ENCODE peak calls at places on chromosomes 7 and 10, in eight cellular contexts. One of them, this sample, is unnamed.

GRCh38 chr10:99395750-99396445 is 34.5 kb downstream of the GOT1 start:
- DNase-seq in foreskin fibroblast: peak
- DNase-seq in stimulated activated naive B cell treated with anti-CD40 and anti-IgM and Interleukin-4, amounts not matched to agents 10 μg/mL and 1 μg/mL and 100 μg/mL, for 72 hours: no peak
- DNase-seq in NCI-H748 treated with DMSO at 0.1 percent for 48 hours: no peak
- DNase-seq in fibroblast of pulmonary artery: peak
- DNase-seq in upper lobe of left lung: peak
- DNase-seq in stimulated activated CD8-positive, alpha-beta memory T cell treated with anti-CD3 and anti-CD28 coated beads, Interleukin-15, amount 100 ng/mL, for 24 hours: no peak
- DNase-seq in AG08395: peak
- DNase-seq in this sample: no peak

GRCh38 chr10:103265712-103266329 is 11.1 kb upstream of the INA start:
- DNase-seq in foreskin fibroblast: peak
- DNase-seq in stimulated activated naive B cell treated with anti-CD40 and anti-IgM and Interleukin-4, amounts not matched to agents 10 μg/mL and 1 μg/mL and 100 μg/mL, for 72 hours: no peak
- DNase-seq in NCI-H748 treated with DMSO at 0.1 percent for 48 hours: no peak
- DNase-seq in fibroblast of pulmonary artery: peak
- DNase-seq in upper lobe of left lung: no peak
- DNase-seq in stimulated activated CD8-positive, alpha-beta memory T cell treated with anti-CD3 and anti-CD28 coated beads, Interleukin-15, amount 100 ng/mL, for 24 hours: no peak
- DNase-seq in AG08395: peak
- DNase-seq in this sample: no peak

GRCh38 chr7:135193615-135194081 is 17.7 kb downstream of the WDR91 start:
- DNase-seq in foreskin fibroblast: peak
- DNase-seq in stimulated activated naive B cell treated with anti-CD40 and anti-IgM and Interleukin-4, amounts not matched to agents 10 μg/mL and 1 μg/mL and 100 μg/mL, for 72 hours: no peak
- DNase-seq in NCI-H748 treated with DMSO at 0.1 percent for 48 hours: no peak
- DNase-seq in fibroblast of pulmonary artery: peak
- DNase-seq in upper lobe of left lung: no peak
- DNase-seq in stimulated activated CD8-positive, alpha-beta memory T cell treated with anti-CD3 and anti-CD28 coated beads, Interleukin-15, amount 100 ng/mL, for 24 hours: no peak
- DNase-seq in AG08395: peak
- DNase-seq in this sample: no peak

GRCh38 chr7:105429746-105430612 is 41.3 kb upstream of the SRPK2 start:
- DNase-seq in foreskin fibroblast: peak
- DNase-seq in stimulated activated naive B cell treated with anti-CD40 and anti-IgM and Interleukin-4, amounts not matched to agents 10 μg/mL and 1 μg/mL and 100 μg/mL, for 72 hours: no peak
- DNase-seq in NCI-H748 treated with DMSO at 0.1 percent for 48 hours: peak
- DNase-seq in fibroblast of pulmonary artery: peak
- DNase-seq in upper lobe of left lung: peak
- DNase-seq in stimulated activated CD8-positive, alpha-beta memory T cell treated with anti-CD3 and anti-CD28 coated beads, Interleukin-15, amount 100 ng/mL, for 24 hours: no peak
- DNase-seq in AG08395: peak
- DNase-seq in this sample: no peak

GRCh38 chr10:46080886-46081285 is 34.8 kb upstream of the MSMB start:
- DNase-seq in foreskin fibroblast: no peak
- DNase-seq in stimulated activated naive B cell treated with anti-CD40 and anti-IgM and Interleukin-4, amounts not matched to agents 10 μg/mL and 1 μg/mL and 100 μg/mL, for 72 hours: no peak
- DNase-seq in NCI-H748 treated with DMSO at 0.1 percent for 48 hours: no peak
- DNase-seq in fibroblast of pulmonary artery: no peak
- DNase-seq in upper lobe of left lung: no peak
- DNase-seq in stimulated activated CD8-positive, alpha-beta memory T cell treated with anti-CD3 and anti-CD28 coated beads, Interleukin-15, amount 100 ng/mL, for 24 hours: no peak
- DNase-seq in AG08395: no peak
- DNase-seq in this sample: no peak

GRCh38 chr7:27303021-27303420 is 60.4 kb downstream of the EVX1 start:
- DNase-seq in foreskin fibroblast: peak
- DNase-seq in stimulated activated naive B cell treated with anti-CD40 and anti-IgM and Interleukin-4, amounts not matched to agents 10 μg/mL and 1 μg/mL and 100 μg/mL, for 72 hours: no peak
- DNase-seq in NCI-H748 treated with DMSO at 0.1 percent for 48 hours: no peak
- DNase-seq in fibroblast of pulmonary artery: no peak
- DNase-seq in upper lobe of left lung: no peak
- DNase-seq in stimulated activated CD8-positive, alpha-beta memory T cell treated with anti-CD3 and anti-CD28 coated beads, Interleukin-15, amount 100 ng/mL, for 24 hours: no peak
- DNase-seq in AG08395: no peak
- DNase-seq in this sample: no peak

GRCh38 chr10:47314416-47314970 is 7.8 kb upstream of the GDF2 start:
- DNase-seq in foreskin fibroblast: no peak
- DNase-seq in stimulated activated naive B cell treated with anti-CD40 and anti-IgM and Interleukin-4, amounts not matched to agents 10 μg/mL and 1 μg/mL and 100 μg/mL, for 72 hours: no peak
- DNase-seq in NCI-H748 treated with DMSO at 0.1 percent for 48 hours: no peak
- DNase-seq in fibroblast of pulmonary artery: no peak
- DNase-seq in upper lobe of left lung: no peak
- DNase-seq in stimulated activated CD8-positive, alpha-beta memory T cell treated with anti-CD3 and anti-CD28 coated beads, Interleukin-15, amount 100 ng/mL, for 24 hours: no peak
- DNase-seq in AG08395: no peak
- DNase-seq in this sample: no peak

GRCh38 chr7:2646680-2647571 is 15.1 kb downstream of the TTYH3 start:
- DNase-seq in foreskin fibroblast: no peak
- DNase-seq in stimulated activated naive B cell treated with anti-CD40 and anti-IgM and Interleukin-4, amounts not matched to agents 10 μg/mL and 1 μg/mL and 100 μg/mL, for 72 hours: no peak
- DNase-seq in NCI-H748 treated with DMSO at 0.1 percent for 48 hours: no peak
- DNase-seq in fibroblast of pulmonary artery: no peak
- DNase-seq in upper lobe of left lung: no peak
- DNase-seq in stimulated activated CD8-positive, alpha-beta memory T cell treated with anti-CD3 and anti-CD28 coated beads, Interleukin-15, amount 100 ng/mL, for 24 hours: no peak
- DNase-seq in AG08395: no peak
- DNase-seq in this sample: no peak

GRCh38 chr10:230758-231157 is 95.5 kb downstream of the ZMYND11 start:
- DNase-seq in foreskin fibroblast: no peak
- DNase-seq in stimulated activated naive B cell treated with anti-CD40 and anti-IgM and Interleukin-4, amounts not matched to agents 10 μg/mL and 1 μg/mL and 100 μg/mL, for 72 hours: no peak
- DNase-seq in NCI-H748 treated with DMSO at 0.1 percent for 48 hours: no peak
- DNase-seq in fibroblast of pulmonary artery: no peak
- DNase-seq in upper lobe of left lung: no peak
- DNase-seq in stimulated activated CD8-positive, alpha-beta memory T cell treated with anti-CD3 and anti-CD28 coated beads, Interleukin-15, amount 100 ng/mL, for 24 hours: no peak
- DNase-seq in AG08395: no peak
- DNase-seq in this sample: no peak

GRCh38 chr7:141460781-141461715 is 90.2 kb upstream of the AGK start:
- DNase-seq in foreskin fibroblast: no peak
- DNase-seq in stimulated activated naive B cell treated with anti-CD40 and anti-IgM and Interleukin-4, amounts not matched to agents 10 μg/mL and 1 μg/mL and 100 μg/mL, for 72 hours: no peak
- DNase-seq in NCI-H748 treated with DMSO at 0.1 percent for 48 hours: no peak
- DNase-seq in fibroblast of pulmonary artery: no peak
- DNase-seq in upper lobe of left lung: no peak
- DNase-seq in stimulated activated CD8-positive, alpha-beta memory T cell treated with anti-CD3 and anti-CD28 coated beads, Interleukin-15, amount 100 ng/mL, for 24 hours: no peak
- DNase-seq in AG08395: no peak
- DNase-seq in this sample: no peak

GRCh38 chr7:25636871-25637283 is 408.6 kb upstream of the NPVF start:
- DNase-seq in foreskin fibroblast: no peak
- DNase-seq in stimulated activated naive B cell treated with anti-CD40 and anti-IgM and Interleukin-4, amounts not matched to agents 10 μg/mL and 1 μg/mL and 100 μg/mL, for 72 hours: no peak
- DNase-seq in NCI-H748 treated with DMSO at 0.1 percent for 48 hours: no peak
- DNase-seq in fibroblast of pulmonary artery: peak
- DNase-seq in upper lobe of left lung: no peak
- DNase-seq in stimulated activated CD8-positive, alpha-beta memory T cell treated with anti-CD3 and anti-CD28 coated beads, Interleukin-15, amount 100 ng/mL, for 24 hours: no peak
- DNase-seq in AG08395: no peak
- DNase-seq in this sample: no peak

GRCh38 chr7:158015403-158016116 is 572.1 kb downstream of the PTPRN2 start:
- DNase-seq in foreskin fibroblast: no peak
- DNase-seq in stimulated activated naive B cell treated with anti-CD40 and anti-IgM and Interleukin-4, amounts not matched to agents 10 μg/mL and 1 μg/mL and 100 μg/mL, for 72 hours: no peak
- DNase-seq in NCI-H748 treated with DMSO at 0.1 percent for 48 hours: peak
- DNase-seq in fibroblast of pulmonary artery: no peak
- DNase-seq in upper lobe of left lung: peak
- DNase-seq in stimulated activated CD8-positive, alpha-beta memory T cell treated with anti-CD3 and anti-CD28 coated beads, Interleukin-15, amount 100 ng/mL, for 24 hours: no peak
- DNase-seq in AG08395: no peak
- DNase-seq in this sample: no peak

GRCh38 chr7:131625817-131626372 is 69.5 kb upstream of the PODXL start:
- DNase-seq in foreskin fibroblast: peak
- DNase-seq in stimulated activated naive B cell treated with anti-CD40 and anti-IgM and Interleukin-4, amounts not matched to agents 10 μg/mL and 1 μg/mL and 100 μg/mL, for 72 hours: no peak
- DNase-seq in NCI-H748 treated with DMSO at 0.1 percent for 48 hours: no peak
- DNase-seq in fibroblast of pulmonary artery: peak
- DNase-seq in upper lobe of left lung: peak
- DNase-seq in stimulated activated CD8-positive, alpha-beta memory T cell treated with anti-CD3 and anti-CD28 coated beads, Interleukin-15, amount 100 ng/mL, for 24 hours: no peak
- DNase-seq in AG08395: peak
- DNase-seq in this sample: no peak

GRCh38 chr10:98337484-98337883 is 69.5 kb upstream of the LOXL4 start:
- DNase-seq in foreskin fibroblast: no peak
- DNase-seq in stimulated activated naive B cell treated with anti-CD40 and anti-IgM and Interleukin-4, amounts not matched to agents 10 μg/mL and 1 μg/mL and 100 μg/mL, for 72 hours: no peak
- DNase-seq in NCI-H748 treated with DMSO at 0.1 percent for 48 hours: no peak
- DNase-seq in fibroblast of pulmonary artery: no peak
- DNase-seq in upper lobe of left lung: no peak
- DNase-seq in stimulated activated CD8-positive, alpha-beta memory T cell treated with anti-CD3 and anti-CD28 coated beads, Interleukin-15, amount 100 ng/mL, for 24 hours: no peak
- DNase-seq in AG08395: no peak
- DNase-seq in this sample: no peak

GRCh38 chr10:63416376-63416775 is 49.4 kb downstream of the JMJD1C start:
- DNase-seq in foreskin fibroblast: peak
- DNase-seq in stimulated activated naive B cell treated with anti-CD40 and anti-IgM and Interleukin-4, amounts not matched to agents 10 μg/mL and 1 μg/mL and 100 μg/mL, for 72 hours: no peak
- DNase-seq in NCI-H748 treated with DMSO at 0.1 percent for 48 hours: no peak
- DNase-seq in fibroblast of pulmonary artery: no peak
- DNase-seq in upper lobe of left lung: no peak
- DNase-seq in stimulated activated CD8-positive, alpha-beta memory T cell treated with anti-CD3 and anti-CD28 coated beads, Interleukin-15, amount 100 ng/mL, for 24 hours: no peak
- DNase-seq in AG08395: no peak
- DNase-seq in this sample: no peak

GRCh38 chr10:43938810-43939209 is 290.1 kb upstream of the ZNF32 start:
- DNase-seq in foreskin fibroblast: no peak
- DNase-seq in stimulated activated naive B cell treated with anti-CD40 and anti-IgM and Interleukin-4, amounts not matched to agents 10 μg/mL and 1 μg/mL and 100 μg/mL, for 72 hours: no peak
- DNase-seq in NCI-H748 treated with DMSO at 0.1 percent for 48 hours: no peak
- DNase-seq in fibroblast of pulmonary artery: no peak
- DNase-seq in upper lobe of left lung: no peak
- DNase-seq in stimulated activated CD8-positive, alpha-beta memory T cell treated with anti-CD3 and anti-CD28 coated beads, Interleukin-15, amount 100 ng/mL, for 24 hours: no peak
- DNase-seq in AG08395: no peak
- DNase-seq in this sample: no peak

GRCh38 chr7:157602156-157602555 is 265.4 kb downstream of the DNAJB6 start:
- DNase-seq in foreskin fibroblast: no peak
- DNase-seq in stimulated activated naive B cell treated with anti-CD40 and anti-IgM and Interleukin-4, amounts not matched to agents 10 μg/mL and 1 μg/mL and 100 μg/mL, for 72 hours: no peak
- DNase-seq in NCI-H748 treated with DMSO at 0.1 percent for 48 hours: no peak
- DNase-seq in fibroblast of pulmonary artery: no peak
- DNase-seq in upper lobe of left lung: no peak
- DNase-seq in stimulated activated CD8-positive, alpha-beta memory T cell treated with anti-CD3 and anti-CD28 coated beads, Interleukin-15, amount 100 ng/mL, for 24 hours: no peak
- DNase-seq in AG08395: no peak
- DNase-seq in this sample: no peak

GRCh38 chr10:10785627-10786333 is 231.9 kb upstream of the CELF2 start:
- DNase-seq in foreskin fibroblast: peak
- DNase-seq in stimulated activated naive B cell treated with anti-CD40 and anti-IgM and Interleukin-4, amounts not matched to agents 10 μg/mL and 1 μg/mL and 100 μg/mL, for 72 hours: no peak
- DNase-seq in NCI-H748 treated with DMSO at 0.1 percent for 48 hours: no peak
- DNase-seq in fibroblast of pulmonary artery: peak
- DNase-seq in upper lobe of left lung: no peak
- DNase-seq in stimulated activated CD8-positive, alpha-beta memory T cell treated with anti-CD3 and anti-CD28 coated beads, Interleukin-15, amount 100 ng/mL, for 24 hours: no peak
- DNase-seq in AG08395: no peak
- DNase-seq in this sample: no peak

GRCh38 chr10:80530816-80531215 is 6.9 kb upstream of the SH2D4B start:
- DNase-seq in foreskin fibroblast: no peak
- DNase-seq in stimulated activated naive B cell treated with anti-CD40 and anti-IgM and Interleukin-4, amounts not matched to agents 10 μg/mL and 1 μg/mL and 100 μg/mL, for 72 hours: no peak
- DNase-seq in NCI-H748 treated with DMSO at 0.1 percent for 48 hours: no peak
- DNase-seq in fibroblast of pulmonary artery: no peak
- DNase-seq in upper lobe of left lung: no peak
- DNase-seq in stimulated activated CD8-positive, alpha-beta memory T cell treated with anti-CD3 and anti-CD28 coated beads, Interleukin-15, amount 100 ng/mL, for 24 hours: no peak
- DNase-seq in AG08395: no peak
- DNase-seq in this sample: no peak

GRCh38 chr7:135801045-135801693 is 52.6 kb upstream of the FAM180A start:
- DNase-seq in foreskin fibroblast: peak
- DNase-seq in stimulated activated naive B cell treated with anti-CD40 and anti-IgM and Interleukin-4, amounts not matched to agents 10 μg/mL and 1 μg/mL and 100 μg/mL, for 72 hours: peak
- DNase-seq in NCI-H748 treated with DMSO at 0.1 percent for 48 hours: peak
- DNase-seq in fibroblast of pulmonary artery: peak
- DNase-seq in upper lobe of left lung: no peak
- DNase-seq in stimulated activated CD8-positive, alpha-beta memory T cell treated with anti-CD3 and anti-CD28 coated beads, Interleukin-15, amount 100 ng/mL, for 24 hours: no peak
- DNase-seq in AG08395: peak
- DNase-seq in this sample: no peak

GRCh38 chr10:6068422-6068821 is 6.3 kb upstream of the IL2RA start:
- DNase-seq in foreskin fibroblast: no peak
- DNase-seq in stimulated activated naive B cell treated with anti-CD40 and anti-IgM and Interleukin-4, amounts not matched to agents 10 μg/mL and 1 μg/mL and 100 μg/mL, for 72 hours: peak
- DNase-seq in NCI-H748 treated with DMSO at 0.1 percent for 48 hours: no peak
- DNase-seq in fibroblast of pulmonary artery: no peak
- DNase-seq in upper lobe of left lung: peak
- DNase-seq in stimulated activated CD8-positive, alpha-beta memory T cell treated with anti-CD3 and anti-CD28 coated beads, Interleukin-15, amount 100 ng/mL, for 24 hours: no peak
- DNase-seq in AG08395: no peak
- DNase-seq in this sample: no peak

GRCh38 chr10:32367793-32368453 is 21.0 kb upstream of the EPC1 start:
- DNase-seq in foreskin fibroblast: peak
- DNase-seq in stimulated activated naive B cell treated with anti-CD40 and anti-IgM and Interleukin-4, amounts not matched to agents 10 μg/mL and 1 μg/mL and 100 μg/mL, for 72 hours: peak
- DNase-seq in NCI-H748 treated with DMSO at 0.1 percent for 48 hours: no peak
- DNase-seq in fibroblast of pulmonary artery: peak
- DNase-seq in upper lobe of left lung: peak
- DNase-seq in stimulated activated CD8-positive, alpha-beta memory T cell treated with anti-CD3 and anti-CD28 coated beads, Interleukin-15, amount 100 ng/mL, for 24 hours: peak
- DNase-seq in AG08395: peak
- DNase-seq in this sample: peak

GRCh38 chr7:94675356-94675755 is 19.4 kb upstream of the SGCE start:
- DNase-seq in foreskin fibroblast: no peak
- DNase-seq in stimulated activated naive B cell treated with anti-CD40 and anti-IgM and Interleukin-4, amounts not matched to agents 10 μg/mL and 1 μg/mL and 100 μg/mL, for 72 hours: no peak
- DNase-seq in NCI-H748 treated with DMSO at 0.1 percent for 48 hours: no peak
- DNase-seq in fibroblast of pulmonary artery: no peak
- DNase-seq in upper lobe of left lung: no peak
- DNase-seq in stimulated activated CD8-positive, alpha-beta memory T cell treated with anti-CD3 and anti-CD28 coated beads, Interleukin-15, amount 100 ng/mL, for 24 hours: no peak
- DNase-seq in AG08395: no peak
- DNase-seq in this sample: no peak

GRCh38 chr10:103466734-103467133 is 8.0 kb upstream of the CALHM1 start:
- DNase-seq in foreskin fibroblast: no peak
- DNase-seq in stimulated activated naive B cell treated with anti-CD40 and anti-IgM and Interleukin-4, amounts not matched to agents 10 μg/mL and 1 μg/mL and 100 μg/mL, for 72 hours: no peak
- DNase-seq in NCI-H748 treated with DMSO at 0.1 percent for 48 hours: no peak
- DNase-seq in fibroblast of pulmonary artery: no peak
- DNase-seq in upper lobe of left lung: no peak
- DNase-seq in stimulated activated CD8-positive, alpha-beta memory T cell treated with anti-CD3 and anti-CD28 coated beads, Interleukin-15, amount 100 ng/mL, for 24 hours: no peak
- DNase-seq in AG08395: no peak
- DNase-seq in this sample: no peak

GRCh38 chr10:22230331-22230833 is 12.6 kb upstream of the EBLN1 start:
- DNase-seq in foreskin fibroblast: peak
- DNase-seq in stimulated activated naive B cell treated with anti-CD40 and anti-IgM and Interleukin-4, amounts not matched to agents 10 μg/mL and 1 μg/mL and 100 μg/mL, for 72 hours: peak
- DNase-seq in NCI-H748 treated with DMSO at 0.1 percent for 48 hours: peak
- DNase-seq in fibroblast of pulmonary artery: peak
- DNase-seq in upper lobe of left lung: peak
- DNase-seq in stimulated activated CD8-positive, alpha-beta memory T cell treated with anti-CD3 and anti-CD28 coated beads, Interleukin-15, amount 100 ng/mL, for 24 hours: no peak
- DNase-seq in AG08395: no peak
- DNase-seq in this sample: peak

GRCh38 chr7:22934473-22935065 is 79.4 kb downstream of the HYCC1 start:
- DNase-seq in foreskin fibroblast: peak
- DNase-seq in stimulated activated naive B cell treated with anti-CD40 and anti-IgM and Interleukin-4, amounts not matched to agents 10 μg/mL and 1 μg/mL and 100 μg/mL, for 72 hours: no peak
- DNase-seq in NCI-H748 treated with DMSO at 0.1 percent for 48 hours: no peak
- DNase-seq in fibroblast of pulmonary artery: no peak
- DNase-seq in upper lobe of left lung: no peak
- DNase-seq in stimulated activated CD8-positive, alpha-beta memory T cell treated with anti-CD3 and anti-CD28 coated beads, Interleukin-15, amount 100 ng/mL, for 24 hours: no peak
- DNase-seq in AG08395: peak
- DNase-seq in this sample: no peak

GRCh38 chr10:121662945-121663917 is 65.0 kb upstream of the FGFR2 start:
- DNase-seq in foreskin fibroblast: no peak
- DNase-seq in stimulated activated naive B cell treated with anti-CD40 and anti-IgM and Interleukin-4, amounts not matched to agents 10 μg/mL and 1 μg/mL and 100 μg/mL, for 72 hours: no peak
- DNase-seq in NCI-H748 treated with DMSO at 0.1 percent for 48 hours: peak
- DNase-seq in fibroblast of pulmonary artery: no peak
- DNase-seq in upper lobe of left lung: no peak
- DNase-seq in stimulated activated CD8-positive, alpha-beta memory T cell treated with anti-CD3 and anti-CD28 coated beads, Interleukin-15, amount 100 ng/mL, for 24 hours: no peak
- DNase-seq in AG08395: no peak
- DNase-seq in this sample: no peak

This sample was measured in amygdala.